ENCODE peak calls at places on chromosomes 16 and 17, in four cellular contexts. B is GM12878, L is A549, F is HCT116. Y is an unnamed sample.

GRCh38 chr17:68048996-68049395 is 13.5 kb downstream of the KPNA2 start:
- DNase-seq in F (peak), B (no peak), L (no peak), Y (no peak)

GRCh38 chr17:6254036-6254435 is 180.9 kb downstream of the AIPL1 start:
- DNase-seq in F (no peak), B (no peak), L (no peak), Y (no peak)

GRCh38 chr16:27025581-27025980 is 41.1 kb upstream of the C16orf82 start:
- DNase-seq in B (no peak), L (no peak), F (peak), Y (no peak)

GRCh38 chr17:48678141-48678971 is 44.0 kb downstream of the PRAC1 start:
- DNase-seq in B (peak), F (peak), L (peak), Y (peak)

GRCh38 chr17:63881935-63882601 is at the start of gene GH2:
- DNase-seq in F (peak), B (no peak), L (peak), Y (peak)

GRCh38 chr16:65463652-65464260 is 341.9 kb upstream of the CDH11 start:
- DNase-seq in L (no peak), B (no peak), F (no peak), Y (no peak)

GRCh38 chr16:89785523-89786155 is 30.8 kb downstream of the FANCA start:
- DNase-seq in L (no peak), B (no peak), F (no peak), Y (no peak)

GRCh38 chr17:13638855-13639458 is 37.2 kb upstream of the HS3ST3A1 start:
- DNase-seq in F (no peak), B (no peak), L (no peak), Y (peak)

GRCh38 chr16:24634919-24635318 is 94.5 kb upstream of the TNRC6A start:
- DNase-seq in F (no peak), B (no peak), L (no peak), Y (no peak)

GRCh38 chr17:41571561-41572434 is at the start of gene KRT9:
- DNase-seq in L (no peak), B (no peak), F (no peak), Y (no peak)

GRCh38 chr16:11395008-11395948 is 50.0 kb downstream of the RMI2 start:
- DNase-seq in L (no peak), B (no peak), F (no peak), Y (no peak)

GRCh38 chr16:87560428-87561199 is 41.7 kb upstream of the JPH3 start:
- DNase-seq in B (no peak), F (peak), L (peak), Y (no peak)

GRCh38 chr17:45310380-45311324 is 6.2 kb downstream of the MAP3K14 start:
- DNase-seq in L (no peak), F (no peak), B (no peak), Y (no peak)

GRCh38 chr17:77619851-77620250 is 338.7 kb upstream of the TNRC6C start:
- DNase-seq in B (no peak), F (no peak), L (no peak), Y (peak)

DNA sequence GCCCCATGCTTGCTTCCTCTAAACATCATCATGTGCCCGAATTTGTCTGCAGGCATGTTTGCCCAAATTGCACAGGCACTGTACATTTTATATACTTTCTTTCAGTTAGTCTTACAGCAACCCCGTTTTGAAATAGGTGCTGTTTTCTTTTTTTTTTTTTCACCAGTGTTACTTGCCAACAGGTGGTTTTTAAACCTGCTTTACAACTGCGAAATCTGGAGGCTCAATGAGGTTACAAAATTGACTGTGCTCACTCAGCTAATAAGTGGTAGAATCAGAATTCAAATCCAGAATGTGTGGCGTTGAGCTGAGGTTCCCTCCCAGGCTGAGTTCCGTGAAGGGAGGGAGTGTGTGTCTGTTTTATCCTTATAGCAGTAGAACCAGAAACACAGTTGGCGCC is 5.8 kb downstream of the PLA2G15 start:
- DNase-seq in B (no peak), L (no peak), F (no peak), Y (no peak)
- TF ChIP-seq CEBPB in B (no peak), L (no peak), F (no peak), Y (no peak)

GRCh38 chr17:31389673-31390381 is 1.6 kb upstream of the RAB11FIP4 start:
- DNase-seq in B (no peak), L (no peak), F (no peak), Y (no peak)

GRCh38 chr17:31388351-31388750 is 3.1 kb upstream of the RAB11FIP4 start:
- DNase-seq in F (no peak), B (no peak), L (no peak), Y (no peak)

GRCh38 chr17:31387438-31387837 is 4.0 kb upstream of the RAB11FIP4 start:
- DNase-seq in F (no peak), B (no peak), L (no peak), Y (no peak)

GRCh38 chr17:31390426-31390747 is 1.1 kb upstream of the RAB11FIP4 start:
- DNase-seq in F (no peak), L (no peak), B (no peak), Y (no peak)

DNA sequence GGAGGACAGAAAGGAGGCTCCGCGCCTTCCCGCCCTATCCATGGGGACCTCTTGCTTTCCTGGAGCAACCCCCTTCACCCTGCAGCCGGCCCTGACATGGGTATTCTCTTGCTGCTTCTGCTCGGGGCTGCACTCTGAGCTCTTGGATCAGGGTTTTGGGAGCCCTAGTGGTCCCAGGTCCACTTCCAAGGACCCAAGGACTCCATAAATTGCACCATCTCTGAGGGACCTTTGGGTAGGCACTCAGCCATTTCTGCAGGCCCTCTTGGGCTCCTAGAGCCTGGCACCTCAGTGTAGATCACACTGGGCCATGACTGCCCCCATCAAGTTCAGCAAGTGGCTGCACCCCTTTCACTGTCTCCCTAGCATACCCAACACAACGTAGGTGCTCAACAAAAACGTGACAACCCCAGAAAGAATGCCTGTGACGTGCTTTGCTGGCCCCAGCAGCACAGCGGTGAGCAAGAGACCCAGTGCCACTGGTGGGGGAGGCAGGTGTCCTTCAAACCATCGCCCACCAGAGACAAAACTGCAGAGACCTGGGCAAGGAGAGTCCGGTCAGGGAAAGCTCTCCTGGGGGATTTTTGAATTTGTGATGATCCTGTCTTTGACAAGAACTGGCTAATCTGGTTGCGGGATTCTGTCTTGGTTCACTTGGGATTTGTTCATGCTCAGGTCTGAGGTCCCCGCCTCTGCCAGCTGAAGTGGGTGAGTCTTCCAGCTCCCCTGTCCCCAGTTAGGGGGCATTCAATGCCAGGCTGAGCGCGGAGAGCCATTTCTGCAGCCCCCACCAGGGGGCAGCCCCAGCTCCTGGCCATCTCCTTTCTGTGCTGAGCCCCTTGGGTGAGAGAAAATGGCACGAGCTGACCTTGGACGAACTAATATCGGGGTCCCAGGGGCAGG is 2.5 kb upstream of the RAB11FIP4 start:
- DNase-seq in L (peak), F (no peak), B (no peak), Y (no peak)
- TF ChIP-seq CEBPB in L (no peak), F (no peak), B (no peak), Y (no peak)

DNA sequence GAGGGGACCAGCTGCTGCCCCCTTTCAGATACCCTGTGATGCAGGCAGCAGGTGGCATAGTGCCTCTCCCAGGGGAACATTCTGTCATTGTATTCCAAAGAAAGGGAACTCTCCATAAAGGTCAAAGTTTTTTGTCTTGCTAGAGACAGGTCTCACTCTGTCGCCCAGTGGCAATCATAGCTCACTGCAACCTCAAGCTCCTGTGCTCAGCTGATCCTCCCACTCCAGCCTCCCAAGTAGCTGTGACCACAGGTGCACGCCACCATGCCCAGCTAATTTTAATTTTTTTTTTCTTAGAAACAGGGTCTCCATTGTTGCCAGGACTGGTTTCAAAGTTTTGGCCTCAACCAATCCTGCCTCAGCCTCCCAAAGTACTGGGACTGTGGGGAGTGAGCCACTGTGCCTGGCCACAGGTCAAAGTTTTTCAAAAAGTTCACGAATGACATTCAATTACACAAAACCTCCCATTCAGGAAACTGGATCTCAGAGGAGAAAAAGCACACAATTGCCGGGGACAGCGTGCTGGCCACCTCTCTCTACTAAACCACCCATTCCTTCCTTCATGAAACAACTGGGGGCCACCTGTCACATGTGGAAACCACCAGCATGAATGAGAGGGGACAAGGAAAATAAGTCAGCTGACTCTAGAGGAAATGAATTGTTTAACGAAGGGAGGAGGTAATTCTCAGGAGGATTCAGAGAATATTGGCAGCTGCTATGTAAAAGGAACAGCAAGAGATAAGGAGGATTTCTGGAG is 80.0 kb downstream of the MARCHF10 start:
- DNase-seq in B (no peak), L (no peak), F (no peak), Y (no peak)
- TF ChIP-seq CEBPB in B (no peak), L (no peak), F (no peak), Y (no peak)

GRCh38 chr16:2532494-2533141 is 1.4 kb upstream of the CEMP1 start:
- DNase-seq in L (no peak), B (peak), F (peak), Y (peak)
- TF ChIP-seq CEBPB in L (no peak), B (no peak), F (no peak), Y (no peak)

GRCh38 chr17:58706351-58707140 is 14.1 kb downstream of the RAD51C start:
- DNase-seq in B (peak), F (no peak), L (no peak), Y (no peak)
- TF ChIP-seq CEBPB in B (no peak), F (no peak), L (no peak), Y (no peak)